ENCODE peak calls at places on chromosomes 13 and 19, in nine cellular contexts. O, K, E, B, L, J, F, R and W are unnamed samples.

GRCh38 chr13:73521291-73521626 is 462.5 kb downstream of the KLF5 start:
- DNase-seq in O (no peak), K (peak), E (no peak), L (no peak), J (no peak), F (no peak), R (no peak), B (no peak), W (no peak)

GRCh38 chr13:36310417-36311108 is 12.9 kb upstream of the CCDC169 start:
- DNase-seq in O (no peak), K (no peak), J (no peak), F (no peak), E (no peak), B (no peak), L (no peak), R (no peak), W (no peak)

GRCh38 chr13:97932006-97932405 is 21.5 kb upstream of the IPO5 start:
- DNase-seq in F (no peak), O (no peak), E (no peak), B (no peak), J (no peak), R (no peak), L (no peak), K (no peak), W (no peak)

GRCh38 chr19:45307361-45307760 is 15.3 kb downstream of the CKM start:
- DNase-seq in O (no peak), E (no peak), L (no peak), R (no peak), J (no peak), K (no peak), B (no peak), F (no peak), W (no peak)

GRCh38 chr19:6044056-6044805 is 66.1 kb downstream of the RFX2 start:
- DNase-seq in L (no peak), E (no peak), O (no peak), F (no peak), B (no peak), J (no peak), K (no peak), R (no peak), W (no peak)

GRCh38 chr19:4671182-4671851 is 1.2 kb upstream of the MYDGF start:
- DNase-seq in F (no peak), K (no peak), L (no peak), O (no peak), R (no peak), J (no peak), E (no peak), B (no peak), W (no peak)

GRCh38 chr13:102788683-102789082 is 10.1 kb downstream of the POGLUT2 start:
- DNase-seq in B (no peak), L (no peak), O (no peak), E (no peak), K (no peak), R (no peak), J (no peak), F (no peak), W (no peak)

GRCh38 chr19:10206226-10206873 is 11.6 kb upstream of the DNMT1 start:
- DNase-seq in O (no peak), E (no peak), F (peak), J (no peak), L (no peak), R (no peak), K (peak), B (no peak), W (no peak)

GRCh38 chr13:112143753-112144615 is 77.0 kb downstream of the SOX1 start:
- DNase-seq in E (no peak), L (no peak), K (no peak), R (no peak), J (no peak), B (no peak), F (no peak), O (no peak), W (no peak)

GRCh38 chr13:114019367-114019766 is 45.5 kb upstream of the C13orf46 start:
- DNase-seq in K (peak), J (no peak), O (peak), L (peak), F (no peak), R (no peak), E (no peak), B (no peak), W (no peak)

GRCh38 chr19:38805180-38805579 is 7.6 kb downstream of the LGALS4 start:
- DNase-seq in F (no peak), L (no peak), K (peak), R (no peak), B (no peak), J (no peak), O (no peak), E (no peak), W (no peak)

GRCh38 chr19:43675269-43675879 is 5.4 kb upstream of the PLAUR start:
- DNase-seq in B (no peak), L (no peak), R (no peak), E (no peak), K (peak), F (peak), J (no peak), O (no peak), W (no peak)

GRCh38 chr13:99041788-99042187 is 63.9 kb upstream of the DOCK9 start:
- DNase-seq in R (no peak), E (no peak), J (no peak), B (no peak), L (no peak), F (no peak), K (no peak), O (no peak), W (no peak)

GRCh38 chr13:110391273-110391672 is 84.2 kb downstream of the COL4A2 start:
- DNase-seq in L (no peak), K (peak), J (no peak), F (no peak), O (no peak), R (no peak), E (no peak), B (no peak), W (no peak)

GRCh38 chr13:27644302-27644701 is 22.6 kb downstream of the POLR1D start:
- DNase-seq in J (no peak), O (no peak), F (no peak), L (no peak), K (peak), E (no peak), R (no peak), B (no peak), W (no peak)

GRCh38 chr19:47779524-47780214 is 1.2 kb downstream of the SELENOW start:
- DNase-seq in F (peak), O (no peak), R (peak), B (no peak), K (no peak), E (no peak), L (no peak), J (no peak), W (no peak)

GRCh38 chr19:50607874-50608785 is 31.6 kb downstream of the SYT3 start:
- DNase-seq in J (peak), L (peak), F (no peak), B (peak), E (no peak), O (peak), R (peak), K (peak), W (no peak)